ENCODE peak calls at places on chromosome 4, in ten cellular contexts. L is uterus; V is Peyer's patch; X is right cardiac atrium; T is psoas muscle; R is transverse colon; E is PC-9; K is CD4-positive, CD25-positive, alpha-beta regulatory T cell; F is stomach; I is breast epithelium. Z is an unnamed sample. For H3K4me1, the result is how much of the 10 kb centered on the place peaks cover.

GRCh38 chr4:99669084-99669483 is 11.5 kb upstream of the C4orf54 start:
- DNase-seq in L (no peak), V (no peak), X (no peak), T (no peak), R (no peak), E (no peak), K (no peak), F (no peak), I (no peak), Z (no peak)

GRCh38 chr4:73221734-73222133 is 36.9 kb downstream of the ANKRD17 start:
- DNase-seq in L (no peak), V (no peak), X (no peak), T (no peak), R (no peak), E (no peak), K (no peak), F (no peak), I (no peak), Z (no peak)

GRCh38 chr4:34138385-34138784 is 2105.9 kb downstream of the ARAP2 start:
- DNase-seq in L (no peak), V (no peak), X (no peak), T (no peak), R (no peak), E (no peak), K (no peak), F (no peak), I (no peak), Z (no peak)

GRCh38 chr4:167688660-167689142 is 403.6 kb upstream of the ANXA10 start:
- DNase-seq in L (no peak), V (no peak), X (no peak), T (no peak), R (no peak), E (no peak), K (no peak), F (no peak), I (no peak), Z (no peak)

GRCh38 chr4:169744601-169745000 is 13.1 kb downstream of the HPF1 start:
- DNase-seq in L (no peak), V (no peak), X (no peak), T (no peak), R (no peak), E (no peak), K (no peak), F (no peak), I (no peak), Z (no peak)

GRCh38 chr4:165783626-165784025 is 89.4 kb upstream of the TLL1 start:
- DNase-seq in L (no peak), V (no peak), X (peak), T (no peak), R (no peak), E (no peak), K (no peak), F (no peak), I (no peak), Z (no peak)

GRCh38 chr4:122826596-122827257 is at the start of gene FGF2:
- DNase-seq in L (peak), V (peak), X (peak), T (peak), R (peak), E (no peak), K (no peak), F (peak), I (peak), Z (peak)

GRCh38 chr4:40576651-40577480 is 52.8 kb downstream of the RBM47 start:
- DNase-seq in L (peak), V (peak), X (peak), T (peak), R (peak), E (peak), K (no peak), F (peak), I (peak), Z (peak)

GRCh38 chr4:44629280-44629866 is 22.1 kb downstream of the YIPF7 start:
- DNase-seq in L (no peak), V (peak), X (peak), T (no peak), R (no peak), E (peak), K (peak), F (no peak), I (no peak), Z (no peak)

GRCh38 chr4:10116625-10117423 is at the start of gene WDR1:
- DNase-seq in L (peak), V (peak), X (peak), T (peak), R (peak), E (peak), K (peak), F (peak), I (peak), Z (peak)

GRCh38 chr4:10115657-10116624 is 658 bp downstream of the WDR1 start:
- DNase-seq in L (peak), V (peak), X (peak), T (peak), R (peak), E (peak), K (peak), F (peak), I (peak), Z (peak)

GRCh38 chr4:10114147-10114546 is 2.5 kb downstream of the WDR1 start:
- DNase-seq in L (no peak), V (no peak), X (no peak), T (no peak), R (no peak), E (no peak), K (no peak), F (no peak), I (no peak), Z (no peak)

GRCh38 chr4:10114607-10115006 is 2.0 kb downstream of the WDR1 start:
- DNase-seq in L (no peak), V (no peak), X (no peak), T (no peak), R (no peak), E (no peak), K (no peak), F (no peak), I (no peak), Z (no peak)

GRCh38 chr4:10115271-10115656 is 1.3 kb downstream of the WDR1 start:
- DNase-seq in L (no peak), V (peak), X (no peak), T (no peak), R (peak), E (peak), K (no peak), F (no peak), I (no peak), Z (no peak)
- H3K4me1 ChIP-seq in L (under half), V (under half), X (under half), T (half or more), R (under half), E (under half), K (half or more), F (half or more), I (under half), Z (half or more)

GRCh38 chr4:727576-727975 is 21.9 kb downstream of the PCGF3 start:
- DNase-seq in L (no peak), V (no peak), X (no peak), T (no peak), R (no peak), E (no peak), K (no peak), F (no peak), I (no peak), Z (no peak)

GRCh38 chr4:724131-724530 is 18.5 kb downstream of the PCGF3 start:
- DNase-seq in L (no peak), V (no peak), X (no peak), T (no peak), R (peak), E (no peak), K (no peak), F (no peak), I (no peak), Z (no peak)

GRCh38 chr4:725368-726234 is 20.0 kb downstream of the PCGF3 start:
- DNase-seq in L (no peak), V (no peak), X (no peak), T (no peak), R (no peak), E (no peak), K (no peak), F (no peak), I (no peak), Z (no peak)

GRCh38 chr4:726816-727215 is 21.2 kb downstream of the PCGF3 start:
- DNase-seq in L (no peak), V (no peak), X (no peak), T (no peak), R (no peak), E (no peak), K (no peak), F (no peak), I (no peak), Z (no peak)

DNA sequence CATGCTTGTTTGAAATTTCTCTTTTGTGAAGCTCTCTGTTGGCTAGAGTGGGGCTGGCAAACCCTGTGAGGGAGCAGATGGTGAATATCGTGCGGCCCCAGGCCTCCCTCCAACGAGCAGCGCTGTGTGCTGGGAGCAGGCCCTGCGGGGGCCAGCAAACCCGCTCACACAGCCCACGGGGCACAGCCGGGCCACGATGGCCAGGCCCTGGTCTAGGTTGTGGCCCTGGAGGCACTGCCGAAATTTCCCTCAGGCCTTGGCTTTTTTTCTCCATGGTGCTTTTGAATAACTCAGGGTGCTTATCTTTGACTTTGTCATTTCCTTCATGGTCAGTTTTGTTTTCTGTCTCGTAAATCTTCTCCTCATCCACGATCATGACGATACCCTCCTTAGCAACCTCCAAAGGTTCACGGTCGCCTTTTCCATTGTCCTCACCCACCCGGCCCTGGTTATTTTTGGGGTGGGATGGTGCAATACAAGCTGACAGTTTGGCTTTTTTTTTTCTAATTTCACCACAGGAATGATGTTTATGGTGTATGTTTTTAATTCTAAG is 20.7 kb downstream of the PCGF3 start:
- DNase-seq in L (no peak), V (no peak), X (no peak), T (no peak), R (no peak), E (no peak), K (no peak), F (no peak), I (no peak), Z (peak)
- H3K27ac ChIP-seq in L (peak), V (no peak), X (no peak), T (no peak), R (peak), E (no peak), K (no peak), F (peak), I (peak), Z (peak)

GRCh38 chr4:112652216-112652615 is 15.3 kb downstream of the LARP7 start:
- DNase-seq in L (no peak), V (no peak), X (no peak), T (no peak), R (no peak), E (no peak), K (no peak), F (no peak), I (no peak), Z (no peak)
- H3K4me3 ChIP-seq in L (no peak), V (no peak), X (no peak), T (no peak), R (no peak), E (no peak), K (no peak), F (no peak), I (no peak), Z (no peak)

DNA sequence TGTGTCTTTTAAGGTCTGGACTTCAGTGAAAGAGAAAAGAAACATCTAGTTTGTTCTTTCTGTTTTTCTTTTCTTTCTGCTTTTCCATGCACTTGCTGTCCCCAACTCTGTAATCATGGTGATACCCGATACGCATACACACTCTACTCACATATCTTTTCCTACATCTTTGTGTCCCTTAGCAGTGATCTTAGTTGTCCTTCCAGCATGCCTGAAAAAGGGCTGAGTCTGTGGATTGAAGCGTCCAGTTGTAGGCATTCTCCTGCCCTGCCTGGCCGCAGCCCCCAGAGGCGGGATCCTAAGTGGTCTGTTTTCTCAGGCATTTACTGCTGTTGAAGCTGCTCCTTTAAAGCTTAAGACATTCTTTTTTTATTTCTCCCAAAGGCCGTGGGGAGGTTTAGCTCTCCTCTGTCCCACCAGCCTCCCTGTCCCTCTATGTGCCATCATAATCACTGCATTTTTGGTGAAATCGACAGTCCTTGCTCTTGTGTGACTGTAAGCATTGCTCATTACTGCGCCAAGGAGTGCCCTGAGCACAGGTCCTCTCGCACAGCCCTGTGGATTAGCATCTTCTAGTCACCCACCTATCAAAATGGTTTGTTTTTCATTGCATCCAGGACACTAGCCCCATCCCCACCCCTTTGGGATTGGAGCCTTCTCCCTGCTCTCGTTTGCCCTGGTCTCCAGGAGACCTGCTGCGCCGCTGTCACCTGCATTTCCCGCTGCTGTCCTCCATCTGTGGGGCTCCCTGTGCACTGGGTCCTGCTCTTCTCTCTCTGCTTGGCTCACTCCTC is 4.4 kb downstream of the RGS12 start:
- DNase-seq in L (no peak), V (peak), X (no peak), T (no peak), R (no peak), E (no peak), K (no peak), F (peak), I (peak), Z (no peak)
- H3K4me1 ChIP-seq in L (under half), V (under half), X (under half), T (under half), R (under half), E (under half), K (under half), F (under half), I (under half), Z (under half)

DNA sequence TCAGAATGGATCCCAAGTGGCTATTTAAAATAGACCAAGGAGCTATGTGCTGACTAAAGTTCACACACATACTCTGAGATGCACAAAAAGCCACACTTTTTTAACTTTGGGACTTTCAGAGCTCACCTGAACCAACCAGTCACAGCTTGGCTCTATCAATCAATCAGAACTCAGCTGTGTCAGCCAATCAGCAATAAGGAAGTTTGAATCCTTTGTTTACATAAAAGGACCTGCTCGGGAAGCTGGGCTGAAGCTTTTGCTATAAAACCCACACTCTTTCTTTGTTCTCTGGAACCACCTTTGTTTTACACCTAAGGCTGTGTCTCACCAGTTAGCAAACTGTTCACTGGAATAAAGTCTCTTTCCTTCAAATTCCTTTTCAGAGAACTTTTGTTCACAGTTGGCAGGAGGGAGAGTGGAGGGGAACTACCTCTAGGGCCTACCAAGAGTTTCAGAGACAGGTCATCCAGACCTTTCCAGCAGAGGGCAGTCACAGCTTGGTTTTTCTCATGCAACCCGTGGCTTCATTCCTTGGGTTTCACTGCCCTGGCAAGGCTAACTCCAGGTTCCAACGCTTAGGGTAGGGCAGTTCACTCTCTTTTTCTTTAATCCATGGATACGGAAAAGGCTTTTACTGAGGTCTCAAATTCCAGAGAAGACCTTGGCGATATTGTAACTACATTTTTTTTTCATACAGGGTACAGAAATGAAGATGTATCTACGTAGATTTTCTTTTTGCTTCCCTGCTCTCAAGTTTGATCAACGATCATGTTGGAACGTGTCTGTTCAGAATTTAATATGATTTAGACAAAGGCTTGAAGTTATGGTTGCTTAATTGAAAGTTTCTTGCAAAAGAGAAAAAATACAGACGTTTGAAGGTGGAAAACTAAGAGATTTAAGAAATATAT is 80.7 kb downstream of the GPRIN3 start:
- DNase-seq in L (peak), V (peak), X (peak), T (peak), R (peak), E (peak), K (peak), F (peak), I (peak), Z (peak)
- H3K27ac ChIP-seq in L (no peak), V (no peak), X (no peak), T (no peak), R (peak), E (no peak), K (no peak), F (no peak), I (peak), Z (no peak)